ENCODE peak calls at places on chromosomes 7 and 10, in eight cellular contexts. T, A, B, E, S, R, L and N are unnamed samples. For H3K36me3, the result is how much of the 10 kb centered on the place peaks cover.

GRCh38 chr7:47816647-47817046 is 131.6 kb downstream of the PKD1L1 start:
- DNase-seq in A (no peak), E (no peak), B (no peak), T (no peak), S (peak), R (no peak), L (peak), N (peak)

GRCh38 chr10:59088912-59089573 is 87.4 kb upstream of the PHYHIPL start:
- DNase-seq in T (no peak), L (no peak), A (no peak), R (no peak), B (no peak), E (no peak), S (no peak), N (no peak)

GRCh38 chr7:105924950-105925349 is 38.1 kb upstream of the CDHR3 start:
- DNase-seq in R (no peak), E (no peak), A (no peak), S (no peak), B (no peak), L (no peak), T (no peak), N (no peak)

GRCh38 chr7:140564643-140565042 is 76.0 kb downstream of the DENND2A start:
- DNase-seq in L (peak), R (no peak), E (no peak), A (no peak), B (no peak), T (no peak), S (no peak), N (no peak)

GRCh38 chr10:48923763-48924162 is 15.9 kb downstream of the LRRC18 start:
- DNase-seq in R (no peak), B (no peak), A (no peak), T (no peak), S (no peak), E (no peak), L (no peak), N (no peak)

GRCh38 chr7:38905026-38905759 is 3.8 kb downstream of the VPS41 start:
- DNase-seq in S (no peak), T (no peak), A (no peak), R (no peak), B (no peak), E (no peak), L (no peak), N (no peak)

GRCh38 chr7:55016746-55017090 is 2.1 kb upstream of the EGFR start:
- DNase-seq in A (no peak), E (no peak), B (no peak), T (no peak), S (no peak), L (no peak), R (no peak), N (no peak)

GRCh38 chr7:1941464-1942025 is 271.5 kb downstream of the ELFN1 start:
- DNase-seq in B (no peak), L (no peak), T (no peak), R (no peak), E (no peak), S (no peak), A (no peak), N (no peak)

GRCh38 chr10:89502556-89502955 is 32.8 kb downstream of the SLC16A12 start:
- DNase-seq in E (no peak), S (no peak), R (no peak), T (peak), A (no peak), B (no peak), L (peak), N (peak)

GRCh38 chr10:49347342-49347741 is 48.4 kb downstream of the C10orf71 start:
- DNase-seq in A (no peak), B (no peak), T (no peak), L (no peak), S (no peak), E (peak), R (no peak), N (no peak)

GRCh38 chr7:95749515-95749914 is 22.8 kb upstream of the DYNC1I1 start:
- DNase-seq in E (no peak), B (no peak), L (no peak), T (no peak), S (no peak), R (no peak), A (no peak), N (no peak)

GRCh38 chr7:100057006-100057405 is 7.4 kb downstream of the ZSCAN21 start:
- DNase-seq in A (peak), B (no peak), T (no peak), L (no peak), E (no peak), R (no peak), S (no peak), N (no peak)

GRCh38 chr7:100065452-100066186 is 15.9 kb downstream of the ZNF3 start:
- DNase-seq in A (peak), R (no peak), L (no peak), S (no peak), B (no peak), T (peak), E (no peak), N (no peak)

GRCh38 chr7:100063376-100063775 is 13.8 kb downstream of the ZSCAN21 start:
- DNase-seq in S (no peak), B (no peak), A (no peak), L (no peak), R (no peak), T (no peak), E (no peak), N (no peak)

GRCh38 chr7:100064162-100064561 is 14.6 kb downstream of the ZSCAN21 start:
- DNase-seq in S (no peak), A (no peak), R (no peak), B (no peak), E (no peak), L (no peak), T (no peak), N (no peak)

GRCh38 chr7:100061518-100062193 is 12.1 kb downstream of the ZSCAN21 start:
- DNase-seq in B (no peak), L (no peak), A (no peak), S (no peak), E (no peak), R (no peak), T (no peak), N (no peak)
- H3K36me3 ChIP-seq in B (under half), L (under half), A (under half), S (half or more), E (under half), R (under half), T (under half), N (under half)

DNA sequence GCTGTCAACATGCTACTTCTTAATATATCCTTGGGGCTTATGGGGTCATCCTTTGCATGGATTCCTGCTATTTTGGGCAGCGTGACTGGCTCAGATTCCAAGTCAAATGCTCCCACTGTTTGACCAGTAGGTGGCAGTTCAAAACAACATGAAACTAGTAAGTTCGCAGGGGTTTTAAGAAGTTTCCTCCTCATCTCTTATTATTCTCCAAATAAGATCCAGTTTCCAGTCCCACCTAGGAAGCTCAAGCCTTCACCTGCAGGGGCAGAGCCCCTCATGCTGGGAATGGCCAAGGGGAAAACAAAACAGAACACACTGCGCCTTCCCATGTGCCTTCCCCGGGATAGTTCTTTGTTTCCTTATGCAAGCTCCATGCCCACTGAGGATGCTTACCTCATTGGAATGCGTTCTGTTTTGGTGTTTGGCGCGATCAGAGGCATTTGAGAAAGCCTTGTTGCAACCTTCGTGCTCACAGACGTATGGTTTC is 259.8 kb downstream of the GLI3 start:
- DNase-seq in L (peak), B (no peak), R (no peak), T (peak), A (no peak), E (no peak), S (no peak), N (peak)
- TF ChIP-seq CTCF in L (peak), B (peak), R (no peak), T (peak), A (peak), E (peak), S (peak), N (peak)

GRCh38 chr10:69242844-69243212 is 22.7 kb downstream of the HKDC1 start:
- DNase-seq in E (no peak), B (no peak), L (no peak), A (no peak), S (no peak), T (no peak), R (no peak), N (no peak)

GRCh38 chr10:69246036-69246435 is 25.9 kb downstream of the HKDC1 start:
- DNase-seq in R (no peak), L (no peak), B (no peak), S (no peak), T (no peak), E (no peak), A (no peak), N (no peak)

GRCh38 chr10:69242037-69242843 is 22.1 kb downstream of the HKDC1 start:
- DNase-seq in L (no peak), B (no peak), R (no peak), A (no peak), T (no peak), E (no peak), S (no peak), N (no peak)

GRCh38 chr10:69241575-69241974 is 21.4 kb downstream of the HKDC1 start:
- DNase-seq in L (no peak), R (no peak), E (no peak), S (no peak), A (no peak), B (no peak), T (no peak), N (no peak)

GRCh38 chr10:69243817-69244216 is 23.7 kb downstream of the HKDC1 start:
- DNase-seq in E (no peak), L (no peak), A (no peak), S (no peak), B (no peak), R (no peak), T (no peak), N (no peak)
- H3K36me3 ChIP-seq in E (under half), L (under half), A (under half), S (under half), B (under half), R (under half), T (under half), N (under half)

GRCh38 chr10:11425672-11426071 is 185.8 kb downstream of the USP6NL start:
- DNase-seq in T (no peak), B (no peak), A (no peak), S (no peak), R (no peak), L (no peak), E (no peak), N (no peak)

GRCh38 chr10:11425288-11425595 is 186.2 kb downstream of the USP6NL start:
- DNase-seq in S (no peak), B (no peak), R (no peak), L (no peak), E (no peak), A (no peak), T (no peak), N (no peak)

GRCh38 chr10:11430421-11431275 is 180.8 kb downstream of the USP6NL start:
- DNase-seq in T (no peak), R (no peak), S (no peak), E (no peak), B (no peak), A (no peak), L (no peak), N (no peak)

GRCh38 chr10:11429439-11430052 is 181.9 kb downstream of the USP6NL start:
- DNase-seq in T (no peak), B (no peak), L (no peak), A (no peak), R (no peak), S (no peak), E (no peak), N (no peak)

GRCh38 chr10:11424456-11425287 is 186.8 kb downstream of the USP6NL start:
- DNase-seq in B (peak), S (peak), E (peak), T (peak), L (peak), R (no peak), A (no peak), N (peak)
- TF ChIP-seq CTCF in B (peak), S (peak), E (peak), T (peak), L (peak), R (no peak), A (no peak), N (peak)

DNA sequence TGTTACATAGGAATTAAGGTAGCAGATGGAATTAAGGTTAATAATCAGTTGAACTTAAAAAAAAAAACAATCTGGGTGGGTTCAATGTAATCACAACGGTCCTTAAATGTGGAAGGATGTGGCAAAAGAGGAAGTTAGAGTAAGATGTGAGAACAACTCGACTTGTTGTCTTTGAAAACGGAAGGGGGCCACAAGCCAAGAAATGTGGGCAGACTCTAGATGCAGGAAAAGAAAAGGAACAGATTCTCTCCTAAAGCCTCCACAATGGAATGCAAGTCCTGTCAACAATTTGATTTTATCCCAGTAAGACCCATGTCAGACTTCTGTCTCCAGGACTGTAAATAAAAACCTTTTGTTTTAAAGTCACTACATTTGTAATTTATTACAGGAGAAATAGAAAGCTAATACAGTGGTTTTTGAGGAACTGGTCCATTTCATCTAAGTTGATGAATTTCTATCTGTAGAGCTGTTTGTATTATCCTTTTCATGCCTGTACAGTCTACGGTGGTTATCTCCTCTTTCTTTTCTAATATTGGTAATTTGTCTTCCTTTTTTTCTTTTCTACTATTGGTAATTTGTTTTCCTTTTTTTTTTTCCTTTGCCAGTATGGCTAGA is 8.6 kb downstream of the MCMBP start:
- DNase-seq in R (no peak), L (no peak), E (no peak), A (no peak), T (no peak), B (no peak), S (no peak), N (no peak)
- H3K36me3 ChIP-seq in R (under half), L (under half), E (under half), A (under half), T (under half), B (under half), S (under half), N (under half)

DNA sequence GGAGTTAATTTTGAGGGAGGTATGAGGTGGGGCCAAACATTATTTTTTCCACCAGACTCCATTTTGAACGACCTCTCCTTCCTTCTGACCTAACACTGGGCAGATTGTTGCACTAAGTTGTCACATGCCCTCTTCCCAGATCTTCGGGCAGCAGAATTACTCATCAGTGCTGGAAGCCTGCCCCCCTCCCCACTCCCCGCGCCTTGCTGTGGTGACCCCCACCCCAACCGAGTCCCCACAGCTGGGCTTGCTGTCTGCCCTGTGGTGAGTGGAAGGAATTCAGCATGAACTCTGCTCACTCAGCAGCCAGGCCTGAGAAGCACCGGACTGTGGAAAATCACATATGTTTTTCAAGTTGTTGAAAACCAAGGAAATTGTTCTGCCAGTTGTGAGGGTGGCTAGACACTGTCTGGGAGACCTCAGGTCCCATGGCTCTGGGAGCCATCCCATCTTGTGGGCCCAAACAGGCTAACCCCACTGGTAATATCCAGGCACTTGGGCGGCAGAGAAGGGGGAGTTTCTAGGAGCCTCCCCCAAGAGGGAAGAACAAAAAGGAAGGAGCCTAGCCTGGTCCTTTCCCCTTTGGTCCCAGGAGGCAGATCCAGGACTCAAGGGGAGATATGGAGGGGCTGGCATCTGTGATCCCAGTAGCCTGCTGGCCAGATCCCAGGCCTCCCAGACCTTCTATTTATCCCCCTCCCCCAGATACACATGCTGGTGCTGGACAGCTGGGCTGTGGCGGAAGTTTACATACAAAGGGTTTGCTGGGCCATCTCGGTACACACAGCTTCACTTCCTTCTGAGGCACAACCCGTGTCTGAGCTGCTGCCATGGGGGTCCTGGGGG is 3.5 kb upstream of the AEBP1 start:
- DNase-seq in A (peak), L (no peak), T (no peak), R (no peak), B (peak), E (no peak), S (no peak), N (peak)
- TF ChIP-seq CTCF in A (no peak), L (no peak), T (no peak), R (no peak), B (no peak), E (no peak), S (no peak), N (no peak)

GRCh38 chr7:154967581-154967980 is 35.3 kb downstream of the PAXIP1 start:
- DNase-seq in L (no peak), A (no peak), R (no peak), S (no peak), B (no peak), E (no peak), T (no peak), N (no peak)
- H3K36me3 ChIP-seq in L (under half), A (under half), R (under half), S (half or more), B (under half), E (under half), T (under half), N (under half)

DNA sequence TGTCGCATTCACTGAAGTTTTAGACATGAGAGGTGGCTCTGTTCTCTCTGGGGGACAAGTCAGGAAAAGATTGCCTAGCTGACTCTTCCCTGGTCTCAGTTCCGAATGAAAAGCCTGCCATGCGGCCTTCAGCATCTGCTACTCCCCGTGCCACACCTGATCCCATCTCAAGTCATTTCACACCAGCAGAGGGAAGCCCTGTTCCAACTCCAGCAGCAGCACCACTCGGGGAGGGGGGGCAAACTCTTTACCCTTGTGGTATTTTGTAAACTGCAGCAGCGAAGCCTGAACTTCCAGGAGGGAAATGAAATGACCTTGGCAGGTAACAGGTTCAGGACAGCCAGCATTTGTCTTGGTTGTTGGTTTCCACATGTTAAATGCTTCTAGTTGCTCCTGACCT is 13.8 kb downstream of the LRRC4 start:
- DNase-seq in T (no peak), E (no peak), R (no peak), A (no peak), S (no peak), B (no peak), L (no peak), N (no peak)
- TF ChIP-seq CTCF in T (no peak), E (no peak), R (no peak), A (no peak), S (no peak), B (no peak), L (no peak), N (peak)

GRCh38 chr10:71468363-71469094 is 71.8 kb downstream of the CDH23 start:
- DNase-seq in B (no peak), S (no peak), E (no peak), T (no peak), R (no peak), L (no peak), A (no peak), N (no peak)

GRCh38 chr10:71465576-71466252 is 69.0 kb downstream of the CDH23 start:
- DNase-seq in T (no peak), E (no peak), B (no peak), L (no peak), S (no peak), R (no peak), A (no peak), N (no peak)

GRCh38 chr10:71467569-71468362 is 71.0 kb downstream of the CDH23 start:
- DNase-seq in R (no peak), S (no peak), T (no peak), A (no peak), E (no peak), L (no peak), B (no peak), N (no peak)

GRCh38 chr10:71466330-71466729 is 69.6 kb downstream of the CDH23 start:
- DNase-seq in E (no peak), L (no peak), B (no peak), R (no peak), T (no peak), S (no peak), A (no peak), N (no peak)

GRCh38 chr10:71467161-71467560 is 70.4 kb downstream of the CDH23 start:
- DNase-seq in B (no peak), T (no peak), S (no peak), R (no peak), A (no peak), L (no peak), E (no peak), N (no peak)
- H3K36me3 ChIP-seq in B (under half), T (under half), S (under half), R (under half), A (under half), L (under half), E (under half), N (under half)